ENCODE peak calls at places on chromosome 1, in six cellular contexts. U is dorsolateral prefrontal cortex, I is IMR-90, X is cardiac muscle cell, Q is left lung, A is colonic mucosa. C is an unnamed sample. For H3K27me3, the result is how much of the 10 kb centered on the place peaks cover.

GRCh38 chr1:84012018-84012417 is 13.1 kb upstream of the TTLL7 start:
- DNase-seq in U (no peak), Q (no peak), I (no peak), A (no peak), X (no peak), C (no peak)

GRCh38 chr1:41936107-41936506 is 17.4 kb upstream of the HIVEP3 start:
- DNase-seq in X (peak), A (no peak), U (no peak), Q (no peak), I (peak), C (no peak)

GRCh38 chr1:108560430-108561144 is 687 bp downstream of the EEIG2 start:
- DNase-seq in Q (peak), I (peak), X (peak), U (peak), A (peak), C (peak)

GRCh38 chr1:161473363-161473762 is 31.9 kb upstream of the FCGR2A start:
- DNase-seq in Q (no peak), U (no peak), X (peak), A (peak), I (no peak), C (no peak)

GRCh38 chr1:229342305-229342901 is 444 bp downstream of the CCSAP start:
- DNase-seq in A (peak), U (peak), Q (peak), X (peak), I (peak), C (peak)

GRCh38 chr1:111097356-111098099 is 42.4 kb downstream of the DRAM2 start:
- DNase-seq in Q (no peak), U (no peak), X (no peak), I (no peak), A (no peak), C (no peak)

GRCh38 chr1:109170051-109170775 is 43.5 kb upstream of the SARS1 start:
- DNase-seq in X (peak), A (no peak), I (peak), U (no peak), Q (no peak), C (no peak)

GRCh38 chr1:201334325-201335173 is 42.9 kb downstream of the TNNT2 start:
- DNase-seq in I (no peak), A (no peak), Q (no peak), U (no peak), X (no peak), C (peak)

GRCh38 chr1:106680922-106681321 is 375.6 kb upstream of the PRMT6 start:
- DNase-seq in X (no peak), U (no peak), Q (no peak), A (no peak), I (no peak), C (no peak)

GRCh38 chr1:206037521-206037920 is 13.8 kb upstream of the CTSE start:
- DNase-seq in X (no peak), U (no peak), Q (no peak), I (no peak), A (no peak), C (no peak)

GRCh38 chr1:20153000-20153418 is 13.9 kb downstream of the PLA2G2F start:
- DNase-seq in U (no peak), I (no peak), A (no peak), Q (peak), X (peak), C (peak)

GRCh38 chr1:206005234-206005633 is 2.0 kb upstream of the RAB7B start:
- DNase-seq in X (no peak), A (no peak), U (no peak), I (no peak), Q (no peak), C (no peak)

GRCh38 chr1:119859647-119860046 is 36.7 kb downstream of the ADAM30 start:
- DNase-seq in U (no peak), A (no peak), I (peak), Q (no peak), X (peak), C (no peak)

GRCh38 chr1:87887095-87887494 is 558.4 kb downstream of the LMO4 start:
- DNase-seq in X (no peak), A (no peak), U (no peak), I (no peak), Q (no peak), C (no peak)

GRCh38 chr1:22544606-22545005 is 18.7 kb upstream of the EPHA8 start:
- DNase-seq in U (no peak), Q (no peak), X (no peak), A (no peak), I (no peak), C (no peak)
- H3K27me3 ChIP-seq in U (under half), Q (half or more), X (under half), A (under half), I (half or more), C (under half)

GRCh38 chr1:37983546-37983945 is 6.3 kb downstream of the SF3A3 start:
- DNase-seq in I (no peak), X (no peak), Q (no peak), A (no peak), U (no peak), C (no peak)

GRCh38 chr1:37989381-37989930 is 366 bp downstream of the SF3A3 start:
- DNase-seq in Q (peak), U (no peak), I (peak), A (peak), X (peak), C (peak)

DNA sequence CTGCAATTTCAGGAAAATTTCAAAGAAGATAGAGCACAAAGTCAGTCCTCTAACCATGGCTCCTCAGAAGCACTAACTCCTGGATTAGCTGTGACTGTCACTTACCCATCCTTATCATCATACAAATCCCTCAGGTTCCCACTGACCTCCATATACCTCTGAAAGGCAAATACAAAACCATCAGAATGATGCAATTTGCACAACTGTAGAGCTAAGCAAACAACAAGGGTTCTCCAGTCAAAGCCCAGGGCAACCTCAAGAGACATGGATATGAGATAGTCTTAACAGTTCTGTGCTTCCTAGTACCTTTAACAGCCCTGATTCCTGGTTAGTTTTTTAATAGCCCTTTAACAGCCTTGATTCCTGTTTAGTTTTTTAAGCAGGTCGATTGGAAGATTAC is 2.1 kb downstream of the SF3A3 start:
- DNase-seq in A (no peak), U (no peak), Q (no peak), X (no peak), I (no peak), C (no peak)
- H3K4me3 ChIP-seq in A (no peak), U (no peak), Q (no peak), X (no peak), I (no peak), C (no peak)

GRCh38 chr1:39722495-39722894 is 16.2 kb upstream of the PPIE start:
- DNase-seq in I (peak), A (no peak), U (no peak), Q (no peak), X (no peak), C (no peak)
- H3K27me3 ChIP-seq in I (under half), A (under half), U (under half), Q (under half), X (half or more), C (under half)

GRCh38 chr1:233815357-233815756 is 89.1 kb upstream of the SLC35F3 start:
- DNase-seq in X (no peak), Q (no peak), U (no peak), A (no peak), I (no peak), C (no peak)
- H3K4me3 ChIP-seq in X (no peak), Q (no peak), U (no peak), A (no peak), I (no peak), C (no peak)

GRCh38 chr1:21648791-21649190 is 20.4 kb downstream of the RAP1GAP start:
- DNase-seq in A (no peak), X (no peak), I (no peak), Q (no peak), U (no peak), C (no peak)

GRCh38 chr1:21650400-21650799 is 18.8 kb downstream of the RAP1GAP start:
- DNase-seq in I (no peak), Q (no peak), A (no peak), U (no peak), X (no peak), C (no peak)

GRCh38 chr1:21647431-21648373 is 21.5 kb downstream of the RAP1GAP start:
- DNase-seq in Q (no peak), A (peak), I (peak), X (peak), U (no peak), C (no peak)

GRCh38 chr1:21651214-21652042 is 17.7 kb downstream of the RAP1GAP start:
- DNase-seq in X (peak), I (no peak), Q (no peak), A (peak), U (peak), C (no peak)

GRCh38 chr1:21649315-21649714 is 19.8 kb downstream of the RAP1GAP start:
- DNase-seq in U (no peak), I (no peak), Q (no peak), X (no peak), A (no peak), C (no peak)
- H3K27me3 ChIP-seq in U (under half), I (half or more), Q (half or more), X (under half), A (under half), C (under half)

GRCh38 chr1:198933506-198933905 is 294.7 kb downstream of the PTPRC start:
- DNase-seq in U (no peak), I (no peak), Q (no peak), X (no peak), A (no peak), C (no peak)

GRCh38 chr1:198934414-198934813 is 295.6 kb downstream of the PTPRC start:
- DNase-seq in A (no peak), I (no peak), U (no peak), Q (no peak), X (no peak), C (no peak)

GRCh38 chr1:198934901-198935301 is 296.1 kb downstream of the PTPRC start:
- DNase-seq in I (peak), A (no peak), U (no peak), Q (no peak), X (peak), C (no peak)

GRCh38 chr1:198936371-198937083 is 297.7 kb downstream of the PTPRC start:
- DNase-seq in A (no peak), X (peak), I (peak), Q (no peak), U (no peak), C (peak)

DNA sequence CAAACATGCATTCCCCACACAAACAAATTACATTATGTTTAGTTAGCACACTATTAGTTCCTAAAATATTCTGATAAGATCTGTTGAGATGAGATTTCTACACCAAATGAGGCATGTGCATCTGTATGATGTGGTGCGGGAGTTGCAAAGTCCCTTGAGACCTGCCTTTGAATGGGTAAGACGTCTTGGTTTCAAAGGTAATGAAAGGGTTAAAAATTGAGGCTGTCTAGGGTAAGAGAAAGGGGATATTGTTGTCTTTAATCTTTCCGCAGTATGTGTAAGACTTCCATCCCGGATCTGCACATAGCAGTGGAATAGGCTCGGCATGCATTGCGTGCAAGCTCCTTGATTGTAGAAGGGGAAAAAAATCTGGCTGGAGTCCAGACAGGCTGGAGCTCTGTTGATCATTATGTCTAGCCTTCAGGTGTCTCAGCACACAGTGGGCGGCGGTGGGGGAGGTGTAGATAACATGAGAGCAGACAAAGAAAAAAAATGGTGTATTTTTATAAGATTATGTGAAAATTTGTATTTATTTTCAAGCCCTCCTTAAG is 296.6 kb downstream of the PTPRC start:
- DNase-seq in X (peak), U (no peak), Q (peak), A (peak), I (peak), C (peak)
- H3K4me3 ChIP-seq in X (peak), U (peak), Q (peak), A (peak), I (peak), C (peak)

DNA sequence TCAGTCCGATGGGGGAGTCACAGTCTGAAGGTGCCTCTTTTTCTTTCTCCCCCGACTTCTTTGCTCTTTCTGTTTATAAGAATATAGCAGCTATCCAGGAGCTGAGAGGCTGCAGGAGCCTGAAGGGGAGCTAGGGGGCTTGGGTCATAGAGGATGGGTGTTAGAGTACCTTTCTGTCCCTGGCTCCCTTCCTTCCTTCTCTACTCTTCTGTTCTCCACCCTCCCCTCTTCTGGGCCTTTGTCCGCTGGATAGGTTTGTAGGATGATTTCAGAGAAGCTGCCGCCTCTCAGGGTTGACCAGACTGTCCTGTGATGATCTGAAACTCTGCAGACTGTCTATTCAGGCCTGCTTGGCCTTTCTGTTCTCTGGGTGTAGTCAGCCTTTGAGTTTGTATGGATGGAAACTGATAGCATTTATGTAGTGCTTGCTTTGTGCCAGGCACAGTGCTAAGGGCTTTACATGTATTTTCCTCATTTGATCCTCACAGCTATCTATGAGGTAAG is 26.3 kb downstream of the PPFIA4 start:
- DNase-seq in I (no peak), U (no peak), Q (no peak), X (no peak), A (no peak), C (no peak)
- H3K27me3 ChIP-seq in I (under half), U (under half), Q (under half), X (under half), A (under half), C (under half)

DNA sequence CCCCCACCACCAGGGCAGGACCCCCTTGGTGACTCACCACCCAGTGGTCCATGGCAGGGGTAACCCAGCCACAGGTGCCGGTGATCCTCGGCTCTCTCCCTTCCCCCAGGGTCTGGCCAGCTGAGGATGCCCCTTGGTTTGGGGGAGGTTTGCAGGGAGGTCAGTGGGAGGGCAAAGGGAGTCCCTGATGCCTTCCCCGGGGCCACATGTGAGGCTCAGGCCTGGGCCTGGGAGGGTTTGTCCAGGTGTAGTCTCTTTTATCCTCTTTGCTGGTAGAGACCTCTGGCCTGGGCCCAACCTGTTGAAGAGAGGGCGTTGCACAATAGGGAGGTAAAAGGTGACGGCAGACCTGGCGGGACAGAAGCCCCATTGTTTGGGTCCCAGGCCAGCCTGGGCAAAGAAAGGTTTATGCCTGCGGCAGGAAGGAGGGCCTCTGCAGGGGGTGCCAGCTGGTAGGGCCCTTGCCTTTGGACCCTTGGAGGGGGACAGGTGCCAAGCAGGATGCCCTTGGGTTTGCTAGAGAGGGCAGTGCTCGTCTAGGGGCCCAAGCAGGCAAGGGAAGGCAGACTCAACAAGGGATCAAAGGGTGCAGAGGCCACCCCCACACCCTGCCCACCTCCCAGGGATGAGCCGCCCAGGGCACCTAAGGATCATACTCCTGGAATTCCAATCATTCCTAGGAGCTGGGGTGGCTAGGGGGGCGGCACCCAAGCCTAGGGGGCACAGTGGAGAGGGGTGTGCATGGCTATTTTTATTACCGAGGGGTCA is 758 bp upstream of the TINAGL1 start:
- DNase-seq in U (no peak), A (peak), X (no peak), Q (peak), I (no peak), C (no peak)
- H3K4me3 ChIP-seq in U (no peak), A (peak), X (no peak), Q (no peak), I (no peak), C (no peak)

GRCh38 chr1:14745815-14746214 is 147.3 kb downstream of the KAZN start:
- DNase-seq in X (no peak), I (no peak), U (no peak), A (no peak), Q (no peak), C (no peak)

GRCh38 chr1:14746393-14746792 is 147.9 kb downstream of the KAZN start:
- DNase-seq in X (no peak), I (no peak), U (no peak), A (no peak), Q (no peak), C (no peak)

GRCh38 chr1:14743368-14743767 is 144.9 kb downstream of the KAZN start:
- DNase-seq in I (no peak), A (no peak), U (no peak), Q (no peak), X (no peak), C (no peak)

GRCh38 chr1:14742181-14742980 is 143.9 kb downstream of the KAZN start:
- DNase-seq in A (no peak), Q (no peak), I (peak), X (peak), U (no peak), C (no peak)

GRCh38 chr1:14745321-14745720 is 146.8 kb downstream of the KAZN start:
- DNase-seq in I (no peak), U (no peak), Q (no peak), A (no peak), X (no peak), C (no peak)
- H3K27me3 ChIP-seq in I (under half), U (under half), Q (under half), A (under half), X (under half), C (under half)

GRCh38 chr1:154431586-154432373 is 26.6 kb downstream of the IL6R start:
- DNase-seq in Q (no peak), U (no peak), I (peak), X (peak), A (no peak), C (no peak)

GRCh38 chr1:154435801-154436200 is 30.7 kb downstream of the IL6R start:
- DNase-seq in Q (no peak), U (no peak), I (no peak), X (no peak), A (no peak), C (no peak)

GRCh38 chr1:154433161-154433681 is 28.1 kb downstream of the IL6R start:
- DNase-seq in X (no peak), A (no peak), I (no peak), Q (peak), U (no peak), C (no peak)

GRCh38 chr1:154436433-154436832 is 31.3 kb downstream of the IL6R start:
- DNase-seq in X (no peak), A (no peak), I (no peak), U (no peak), Q (no peak), C (no peak)

GRCh38 chr1:154434346-154435075 is 29.4 kb downstream of the IL6R start:
- DNase-seq in I (no peak), X (peak), A (peak), U (no peak), Q (peak), C (peak)
- H3K4me3 ChIP-seq in I (no peak), X (no peak), A (no peak), U (no peak), Q (no peak), C (no peak)

C was measured in aorta.